ENCODE peak calls at places on chromosomes 7 and 10, in ten cellular contexts. C is A549, U is fibroblast of lung, P is heart left ventricle, F is endodermal cell, Q is choroid plexus epithelial cell, B is ascending aorta, N is astrocyte of the cerebellum, S is body of pancreas, I is AG10803. T is an unnamed sample.

GRCh38 chr10:132478341-132479023 is 59.1 kb upstream of the INPP5A start:
- DNase-seq in S (no peak), C (no peak), Q (no peak), B (no peak), F (no peak), U (no peak), I (no peak), P (no peak), N (no peak), T (no peak)

GRCh38 chr7:131235489-131236317 is 92.0 kb upstream of the MKLN1 start:
- DNase-seq in U (peak), C (peak), B (peak), P (peak), Q (peak), S (no peak), I (peak), F (peak), N (peak), T (peak)

GRCh38 chr10:93554760-93555432 is 11.6 kb upstream of the FFAR4 start:
- DNase-seq in I (peak), P (peak), S (peak), Q (peak), B (peak), F (peak), N (peak), U (peak), C (peak), T (peak)

GRCh38 chr10:20887706-20888535 is 9.2 kb downstream of the NEBL start:
- DNase-seq in P (no peak), U (no peak), S (no peak), C (no peak), F (no peak), Q (no peak), B (no peak), I (no peak), N (no peak), T (no peak)

GRCh38 chr10:110648743-110649651 is 4.9 kb downstream of the RBM20 start:
- DNase-seq in P (no peak), N (no peak), U (no peak), C (no peak), S (no peak), I (no peak), B (no peak), Q (peak), F (no peak), T (no peak)

GRCh38 chr7:64308019-64308275 is 5.8 kb upstream of the ZNF736 start:
- DNase-seq in Q (no peak), U (no peak), N (no peak), I (no peak), B (no peak), S (peak), P (no peak), F (no peak), C (no peak), T (no peak)

GRCh38 chr10:125629758-125630376 is 53.1 kb downstream of the TEX36 start:
- DNase-seq in B (no peak), F (no peak), P (no peak), N (peak), Q (peak), U (peak), I (peak), C (peak), S (no peak), T (no peak)

GRCh38 chr7:99375070-99375807 is 709 bp downstream of the ARPC1B start:
- DNase-seq in U (peak), C (peak), N (no peak), S (peak), P (peak), Q (peak), F (peak), B (peak), I (peak), T (no peak)

GRCh38 chr7:37180828-37181549 is 267.7 kb downstream of the ELMO1 start:
- DNase-seq in F (no peak), U (no peak), N (no peak), Q (no peak), B (no peak), P (no peak), I (no peak), C (no peak), S (no peak), T (no peak)

GRCh38 chr7:12403287-12404181 is at the start of gene VWDE:
- DNase-seq in F (peak), I (peak), N (no peak), Q (peak), S (peak), C (peak), B (no peak), P (no peak), U (peak), T (no peak)

GRCh38 chr7:47722126-47722525 is 140.2 kb upstream of the TNS3 start:
- DNase-seq in U (no peak), F (no peak), P (no peak), B (no peak), C (no peak), S (no peak), I (no peak), N (no peak), Q (no peak), T (no peak)

GRCh38 chr7:131111081-131111576 is 216.5 kb upstream of the MKLN1 start:
- DNase-seq in N (no peak), U (peak), S (no peak), Q (peak), B (no peak), F (no peak), P (no peak), I (peak), C (peak), T (no peak)

GRCh38 chr10:6279540-6280267 is 77.0 kb downstream of the PFKFB3 start:
- DNase-seq in S (peak), Q (peak), B (peak), F (peak), U (peak), C (peak), P (no peak), N (peak), I (peak), T (no peak)

GRCh38 chr10:100346351-100346764 is 675 bp upstream of the SCD start:
- DNase-seq in C (peak), P (peak), U (peak), F (peak), N (no peak), Q (peak), I (peak), S (peak), B (peak), T (no peak)

GRCh38 chr10:4183761-4184261 is 398.8 kb upstream of the KLF6 start:
- DNase-seq in P (no peak), S (no peak), U (peak), N (peak), Q (peak), B (no peak), F (no peak), I (peak), C (no peak), T (no peak)

GRCh38 chr10:59362991-59363390 is 642 bp upstream of the FAM13C start:
- DNase-seq in S (peak), I (peak), N (peak), F (peak), B (peak), U (peak), P (peak), C (no peak), Q (peak), T (no peak)

GRCh38 chr10:125063256-125063945 is 97.0 kb downstream of the CTBP2 start:
- DNase-seq in C (no peak), S (no peak), F (no peak), U (no peak), P (no peak), B (no peak), Q (no peak), I (no peak), N (no peak), T (no peak)

GRCh38 chr7:483656-484364 is 35.8 kb downstream of the PDGFA start:
- DNase-seq in F (no peak), S (no peak), B (no peak), U (no peak), N (no peak), P (peak), I (no peak), Q (no peak), C (no peak), T (no peak)

GRCh38 chr10:131090761-131091661 is 220.5 kb downstream of the TCERG1L start:
- DNase-seq in S (peak), U (no peak), B (no peak), Q (no peak), F (no peak), I (no peak), N (no peak), C (no peak), P (no peak), T (no peak)

GRCh38 chr7:11607676-11608075 is 224.3 kb downstream of the THSD7A start:
- DNase-seq in U (no peak), Q (peak), I (no peak), N (no peak), B (no peak), S (no peak), P (no peak), F (no peak), C (no peak), T (no peak)

GRCh38 chr7:40866601-40867000 is 731.8 kb downstream of the SUGCT start:
- DNase-seq in S (no peak), Q (peak), I (peak), N (no peak), B (no peak), C (no peak), P (no peak), U (peak), F (peak), T (no peak)

GRCh38 chr10:52319926-52320325 is 5.8 kb downstream of the DKK1 start:
- DNase-seq in S (no peak), B (no peak), Q (no peak), I (peak), C (no peak), P (no peak), N (no peak), U (peak), F (no peak), T (no peak)

DNA sequence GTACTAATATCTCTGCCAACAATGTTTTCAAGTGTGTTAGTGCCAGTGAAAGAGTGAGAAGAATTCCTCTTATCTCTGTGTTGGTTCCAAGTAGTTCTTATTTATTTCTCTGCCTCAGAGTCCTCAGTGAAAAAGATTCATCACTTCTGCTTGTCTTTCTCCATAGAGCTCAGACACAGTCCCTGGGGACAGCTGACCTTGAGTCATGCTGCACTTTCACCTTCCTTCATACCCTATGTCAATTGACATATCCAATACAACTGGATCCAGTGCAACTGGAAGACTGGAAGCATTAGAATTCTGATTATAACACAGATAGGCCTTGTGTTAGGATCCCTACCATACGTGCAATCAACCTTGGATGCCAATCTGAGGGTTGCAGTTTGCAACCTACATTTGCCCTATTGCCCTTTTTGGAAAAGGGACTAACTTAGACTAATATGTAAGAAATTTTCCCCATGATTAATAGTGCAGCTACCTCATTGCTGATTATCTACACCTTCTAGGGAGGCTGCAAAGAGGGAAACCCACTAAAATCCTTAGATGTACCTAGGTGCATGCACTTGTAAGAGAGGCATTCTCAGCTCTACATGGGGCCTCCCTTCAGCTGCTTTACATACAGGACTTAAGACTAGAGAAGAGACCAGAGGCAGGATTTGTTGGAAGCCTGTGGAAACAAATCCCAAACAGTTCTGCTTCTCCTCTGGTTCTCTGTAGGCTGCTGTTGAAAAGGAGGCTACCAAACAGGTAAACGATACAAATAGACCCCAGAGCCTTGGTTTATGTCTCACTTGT is 8.4 kb downstream of the IFIT2 start:
- DNase-seq in B (no peak), S (no peak), I (no peak), C (no peak), N (no peak), Q (no peak), F (no peak), U (no peak), P (no peak), T (no peak)
- TF ChIP-seq CTCF in B (no peak), S (no peak), I (no peak), C (no peak), N (no peak), Q (no peak), F (no peak), U (no peak), P (no peak), T (no peak)

GRCh38 chr10:61992683-61993629 is 91.5 kb downstream of the ARID5B start:
- DNase-seq in B (peak), C (no peak), I (peak), S (no peak), N (peak), P (peak), U (peak), F (no peak), Q (peak), T (no peak)
- H3K4me3 ChIP-seq in B (peak), C (no peak), I (peak), S (no peak), N (no peak), P (peak), U (peak), F (no peak), Q (peak), T (no peak)

DNA sequence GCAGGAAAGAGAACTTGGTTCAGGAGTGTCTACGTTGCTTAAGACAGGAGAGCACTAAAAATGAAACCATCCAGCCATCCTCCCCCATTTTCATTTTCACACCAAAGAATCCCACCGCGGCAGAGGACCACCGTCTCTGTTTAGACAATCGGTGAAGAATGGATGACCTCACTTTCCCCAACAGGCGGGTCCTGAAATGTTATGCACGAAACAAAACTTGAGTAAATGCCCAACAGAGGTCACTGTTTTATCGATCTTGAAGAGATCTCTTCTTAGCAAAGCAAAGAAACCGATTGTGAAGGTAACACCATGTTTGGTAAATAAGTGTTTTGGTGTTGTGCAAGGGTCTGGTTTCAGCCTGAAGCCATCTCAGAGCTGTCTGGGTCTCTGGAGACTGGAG is 1.4 kb upstream of the IL6 start:
- DNase-seq in S (no peak), C (no peak), U (peak), B (no peak), P (no peak), N (no peak), I (peak), Q (peak), F (peak), T (no peak)
- TF ChIP-seq CTCF in S (peak), C (peak), U (no peak), B (no peak), P (no peak), N (no peak), I (peak), Q (peak), F (peak), T (no peak)

GRCh38 chr10:58326967-58327381 is 7.8 kb upstream of the UBE2D1 start:
- DNase-seq in P (peak), N (no peak), F (peak), B (peak), I (peak), Q (peak), C (no peak), S (no peak), U (peak), T (no peak)
- H3K4me3 ChIP-seq in P (peak), N (peak), F (no peak), B (peak), I (peak), Q (peak), C (no peak), S (no peak), U (no peak), T (no peak)

GRCh38 chr7:30019387-30019786 is 7.1 kb downstream of the FKBP14 start:
- DNase-seq in C (no peak), N (no peak), F (no peak), P (no peak), I (no peak), Q (peak), B (no peak), U (no peak), S (no peak), T (no peak)
- TF ChIP-seq CTCF in C (peak), N (no peak), F (peak), P (no peak), I (peak), Q (peak), B (no peak), U (no peak), S (no peak), T (no peak)

GRCh38 chr7:105567821-105568220 is 13.5 kb downstream of the EFCAB10 start:
- DNase-seq in P (no peak), U (no peak), B (no peak), Q (no peak), C (no peak), F (no peak), N (no peak), S (no peak), I (no peak), T (no peak)
- H3K4me3 ChIP-seq in P (no peak), U (no peak), B (no peak), Q (no peak), C (no peak), F (no peak), N (no peak), S (no peak), I (no peak), T (no peak)

DNA sequence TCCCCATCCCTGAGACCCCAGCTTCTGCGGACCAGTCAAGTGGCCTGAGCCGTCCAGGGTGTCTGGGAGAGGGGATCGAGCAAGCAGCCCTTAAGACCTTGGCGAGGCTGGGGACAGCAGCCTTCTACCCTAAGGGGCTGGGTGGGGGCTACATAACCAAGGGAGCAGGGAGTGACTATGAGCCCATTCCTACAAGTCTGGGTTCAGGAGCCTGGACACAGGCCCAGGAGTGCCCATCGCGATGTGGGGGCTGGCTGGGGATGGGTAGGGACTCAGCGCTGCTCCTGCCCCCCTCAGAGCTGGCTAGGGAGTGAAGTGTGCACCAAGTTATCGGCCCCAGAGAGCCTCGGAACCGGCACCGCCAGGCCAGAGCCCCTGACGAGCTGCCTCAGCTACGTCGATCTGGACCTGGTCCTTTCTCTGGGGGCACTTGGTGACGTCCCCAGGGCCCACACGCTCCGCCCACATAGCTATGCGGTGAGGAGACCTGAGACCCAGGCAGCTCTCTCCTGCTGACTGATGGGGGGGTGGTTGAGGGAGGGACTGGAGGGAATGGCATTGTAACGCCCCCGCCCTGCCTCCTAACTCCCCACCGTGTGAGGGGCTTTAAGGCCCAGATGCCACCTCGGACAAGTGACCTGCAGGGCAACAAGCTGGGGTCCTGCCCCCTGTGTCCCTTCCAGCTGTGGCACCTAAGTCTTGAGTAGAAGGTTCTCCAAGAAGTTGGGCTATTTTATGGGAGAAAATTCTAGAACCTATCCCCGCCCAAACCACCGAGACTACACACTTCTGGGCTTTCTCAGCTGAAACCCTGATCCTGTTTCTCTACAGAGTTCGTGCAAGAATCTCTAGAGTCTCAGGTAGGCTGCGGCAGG is 2.5 kb downstream of the SAP25 start:
- DNase-seq in U (peak), Q (peak), F (peak), S (no peak), C (no peak), P (no peak), B (no peak), I (no peak), N (no peak), T (no peak)
- TF ChIP-seq CTCF in U (no peak), Q (no peak), F (no peak), S (no peak), C (no peak), P (no peak), B (no peak), I (no peak), N (no peak), T (no peak)

DNA sequence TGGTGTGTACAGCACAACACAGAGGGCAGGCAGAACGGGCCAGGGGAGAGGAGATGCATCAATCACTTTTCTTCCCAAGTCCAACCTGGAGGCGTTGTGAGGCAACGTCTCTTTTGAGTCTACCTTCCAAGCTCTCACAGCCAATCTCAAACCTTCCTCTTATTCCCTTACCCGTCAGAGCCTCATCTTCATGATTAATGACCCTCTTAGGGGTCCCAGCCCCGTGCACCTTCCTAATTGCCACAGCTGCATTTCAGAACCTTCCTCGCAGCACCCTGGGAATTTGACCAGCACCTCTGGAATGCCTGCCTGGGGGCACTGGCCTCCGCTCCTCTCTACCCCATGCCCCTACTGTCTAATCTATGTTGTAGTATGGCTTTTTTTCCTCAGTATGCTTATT is 169.3 kb upstream of the PRR15 start:
- DNase-seq in U (no peak), N (no peak), F (no peak), C (no peak), P (no peak), B (no peak), S (no peak), I (no peak), Q (no peak), T (no peak)
- H3K4me3 ChIP-seq in U (no peak), N (no peak), F (no peak), C (no peak), P (no peak), B (no peak), S (no peak), I (no peak), Q (no peak), T (no peak)

GRCh38 chr7:42115795-42116194 is 121.2 kb downstream of the GLI3 start:
- DNase-seq in I (no peak), S (no peak), P (no peak), Q (no peak), U (no peak), B (no peak), N (no peak), C (no peak), F (no peak), T (no peak)
- TF ChIP-seq CTCF in I (no peak), S (no peak), P (no peak), Q (no peak), U (no peak), B (no peak), N (peak), C (no peak), F (peak), T (no peak)

T was measured in HFF-Myc.